ENCODE peak calls at places on chromosomes 4 and X, in ten cellular contexts. Q, M, X, A, O, P, R, S, Z and B are unnamed samples.

GRCh38 chrX:30308263-30309138 is 689 bp downstream of the NR0B1 start:
- DNase-seq in Q (no peak), M (peak), X (peak), A (no peak), O (peak), P (no peak), R (no peak), S (no peak), Z (no peak), B (peak)

GRCh38 chr4:150078041-150078995 is at the start of gene DCLK2:
- DNase-seq in Q (no peak), M (peak), X (peak), A (peak), O (peak), P (peak), R (no peak), S (no peak), Z (peak), B (peak)

GRCh38 chr4:43485196-43485595 is 592.7 kb downstream of the GRXCR1 start:
- DNase-seq in Q (no peak), M (no peak), X (no peak), A (no peak), O (no peak), P (peak), R (no peak), S (no peak), Z (no peak), B (no peak)

GRCh38 chr4:152045781-152046571 is 285.2 kb upstream of the GATB start:
- DNase-seq in Q (no peak), M (peak), X (no peak), A (peak), O (peak), P (no peak), R (no peak), S (no peak), Z (no peak), B (peak)

GRCh38 chr4:87121332-87122065 is 98.9 kb downstream of the KLHL8 start:
- DNase-seq in Q (no peak), M (peak), X (peak), A (no peak), O (peak), P (no peak), R (no peak), S (no peak), Z (no peak), B (no peak)

GRCh38 chrX:18036394-18036793 is 175.3 kb upstream of the RAI2 start:
- DNase-seq in Q (no peak), M (no peak), X (no peak), A (no peak), O (no peak), P (no peak), R (no peak), S (no peak), Z (no peak), B (no peak)

GRCh38 chrX:153818571-153819397 is 11.6 kb downstream of the PDZD4 start:
- DNase-seq in Q (no peak), M (no peak), X (peak), A (no peak), O (peak), P (peak), R (no peak), S (peak), Z (no peak), B (peak)

GRCh38 chr4:83074086-83074704 is 39.2 kb downstream of the COPS4 start:
- DNase-seq in Q (peak), M (peak), X (peak), A (no peak), O (peak), P (peak), R (peak), S (no peak), Z (peak), B (peak)

GRCh38 chr4:128287159-128287870 is at the start of gene PGRMC2:
- DNase-seq in Q (no peak), M (peak), X (no peak), A (peak), O (peak), P (peak), R (no peak), S (no peak), Z (no peak), B (peak)

GRCh38 chrX:125205084-125205917 is 114.4 kb upstream of the TEX13C start:
- DNase-seq in Q (no peak), M (peak), X (peak), A (peak), O (peak), P (no peak), R (no peak), S (no peak), Z (no peak), B (peak)